ENCODE peak calls at places on chromosome 10, in eight cellular contexts. One of them, this sample, is unnamed. For H3K4me1, the result is how much of the 10 kb centered on the place peaks cover.

GRCh38 chr10:49379596-49380410 is 16.1 kb downstream of the DRGX start:
- DNase-seq in prostate gland: no peak
- DNase-seq in fibroblast of lung: no peak
- DNase-seq in mucosa of descending colon: no peak
- DNase-seq in IMR-90: no peak
- DNase-seq in HCT116: peak
- DNase-seq in OCI-LY7: peak
- DNase-seq in adipocyte: no peak
- DNase-seq in this sample: no peak

GRCh38 chr10:64115913-64116643 is 594.9 kb downstream of the REEP3 start:
- DNase-seq in fibroblast of lung: peak
- DNase-seq in prostate gland: no peak
- DNase-seq in IMR-90: no peak
- DNase-seq in adipocyte: peak
- DNase-seq in mucosa of descending colon: no peak
- DNase-seq in OCI-LY7: peak
- DNase-seq in HCT116: no peak
- DNase-seq in this sample: no peak

GRCh38 chr10:11335167-11335652 is 276.2 kb downstream of the USP6NL start:
- DNase-seq in fibroblast of lung: no peak
- DNase-seq in HCT116: no peak
- DNase-seq in prostate gland: no peak
- DNase-seq in adipocyte: no peak
- DNase-seq in IMR-90: peak
- DNase-seq in mucosa of descending colon: no peak
- DNase-seq in OCI-LY7: no peak
- DNase-seq in this sample: no peak

GRCh38 chr10:88226891-88227290 is 356.2 kb downstream of the RNLS start:
- DNase-seq in fibroblast of lung: peak
- DNase-seq in mucosa of descending colon: no peak
- DNase-seq in IMR-90: no peak
- DNase-seq in HCT116: no peak
- DNase-seq in prostate gland: no peak
- DNase-seq in OCI-LY7: no peak
- DNase-seq in adipocyte: no peak
- DNase-seq in this sample: no peak

GRCh38 chr10:33237736-33238624 is 96.5 kb downstream of the NRP1 start:
- DNase-seq in fibroblast of lung: peak
- DNase-seq in IMR-90: peak
- DNase-seq in HCT116: peak
- DNase-seq in adipocyte: peak
- DNase-seq in OCI-LY7: no peak
- DNase-seq in prostate gland: no peak
- DNase-seq in mucosa of descending colon: no peak
- DNase-seq in this sample: peak

GRCh38 chr10:101110856-101111523 is 20.1 kb upstream of the TLX1 start:
- DNase-seq in mucosa of descending colon: no peak
- DNase-seq in fibroblast of lung: no peak
- DNase-seq in OCI-LY7: no peak
- DNase-seq in IMR-90: no peak
- DNase-seq in HCT116: no peak
- DNase-seq in adipocyte: no peak
- DNase-seq in prostate gland: no peak
- DNase-seq in this sample: peak

GRCh38 chr10:75062191-75062849 is 49.1 kb upstream of the SAMD8 start:
- DNase-seq in mucosa of descending colon: no peak
- DNase-seq in OCI-LY7: no peak
- DNase-seq in prostate gland: no peak
- DNase-seq in HCT116: no peak
- DNase-seq in IMR-90: peak
- DNase-seq in fibroblast of lung: peak
- DNase-seq in adipocyte: peak
- DNase-seq in this sample: no peak

GRCh38 chr10:101120884-101121660 is 10.0 kb upstream of the TLX1 start:
- DNase-seq in HCT116: no peak
- DNase-seq in IMR-90: no peak
- DNase-seq in mucosa of descending colon: peak
- DNase-seq in prostate gland: no peak
- DNase-seq in OCI-LY7: peak
- DNase-seq in adipocyte: no peak
- DNase-seq in fibroblast of lung: no peak
- DNase-seq in this sample: no peak

GRCh38 chr10:49257159-49257558 is 41.8 kb upstream of the C10orf71 start:
- DNase-seq in fibroblast of lung: no peak
- DNase-seq in adipocyte: no peak
- DNase-seq in OCI-LY7: peak
- DNase-seq in mucosa of descending colon: no peak
- DNase-seq in prostate gland: no peak
- DNase-seq in IMR-90: no peak
- DNase-seq in HCT116: no peak
- DNase-seq in this sample: no peak

GRCh38 chr10:129958118-129958685 is 5.9 kb downstream of the EBF3 start:
- DNase-seq in fibroblast of lung: no peak
- DNase-seq in OCI-LY7: no peak
- DNase-seq in mucosa of descending colon: no peak
- DNase-seq in prostate gland: no peak
- DNase-seq in HCT116: no peak
- DNase-seq in adipocyte: no peak
- DNase-seq in IMR-90: no peak
- DNase-seq in this sample: no peak

GRCh38 chr10:122498521-122498920 is 37.2 kb downstream of the HTRA1 start:
- DNase-seq in adipocyte: no peak
- DNase-seq in fibroblast of lung: peak
- DNase-seq in HCT116: no peak
- DNase-seq in mucosa of descending colon: no peak
- DNase-seq in IMR-90: no peak
- DNase-seq in prostate gland: no peak
- DNase-seq in OCI-LY7: no peak
- DNase-seq in this sample: no peak

GRCh38 chr10:47081264-47081663 is 170.0 kb downstream of the PTPN20 start:
- DNase-seq in adipocyte: no peak
- DNase-seq in mucosa of descending colon: no peak
- DNase-seq in OCI-LY7: no peak
- DNase-seq in prostate gland: no peak
- DNase-seq in IMR-90: no peak
- DNase-seq in HCT116: no peak
- DNase-seq in fibroblast of lung: no peak
- DNase-seq in this sample: no peak

GRCh38 chr10:15349133-15349532 is 22.0 kb downstream of the FAM171A1 start:
- DNase-seq in prostate gland: no peak
- DNase-seq in adipocyte: no peak
- DNase-seq in IMR-90: no peak
- DNase-seq in HCT116: no peak
- DNase-seq in fibroblast of lung: no peak
- DNase-seq in OCI-LY7: no peak
- DNase-seq in mucosa of descending colon: no peak
- DNase-seq in this sample: no peak

GRCh38 chr10:110841767-110842267 is 29.9 kb upstream of the PDCD4 start:
- DNase-seq in fibroblast of lung: no peak
- DNase-seq in OCI-LY7: peak
- DNase-seq in mucosa of descending colon: no peak
- DNase-seq in HCT116: no peak
- DNase-seq in prostate gland: no peak
- DNase-seq in IMR-90: no peak
- DNase-seq in adipocyte: no peak
- DNase-seq in this sample: no peak
- H3K4me1 ChIP-seq in fibroblast of lung: under half
- H3K4me1 ChIP-seq in OCI-LY7: half or more
- H3K4me1 ChIP-seq in mucosa of descending colon: half or more
- H3K4me1 ChIP-seq in HCT116: under half
- H3K4me1 ChIP-seq in prostate gland: under half
- H3K4me1 ChIP-seq in IMR-90: under half
- H3K4me1 ChIP-seq in adipocyte: under half
- H3K4me1 ChIP-seq in this sample: under half

GRCh38 chr10:86668297-86669165 is at the start of gene LDB3:
- DNase-seq in OCI-LY7: peak
- DNase-seq in mucosa of descending colon: no peak
- DNase-seq in HCT116: no peak
- DNase-seq in IMR-90: peak
- DNase-seq in adipocyte: peak
- DNase-seq in fibroblast of lung: peak
- DNase-seq in prostate gland: no peak
- DNase-seq in this sample: peak
- H3K4me3 ChIP-seq in OCI-LY7: no peak
- H3K4me3 ChIP-seq in mucosa of descending colon: no peak
- H3K4me3 ChIP-seq in HCT116: no peak
- H3K4me3 ChIP-seq in IMR-90: peak
- H3K4me3 ChIP-seq in adipocyte: no peak
- H3K4me3 ChIP-seq in fibroblast of lung: no peak
- H3K4me3 ChIP-seq in prostate gland: peak
- H3K4me3 ChIP-seq in this sample: peak

DNA sequence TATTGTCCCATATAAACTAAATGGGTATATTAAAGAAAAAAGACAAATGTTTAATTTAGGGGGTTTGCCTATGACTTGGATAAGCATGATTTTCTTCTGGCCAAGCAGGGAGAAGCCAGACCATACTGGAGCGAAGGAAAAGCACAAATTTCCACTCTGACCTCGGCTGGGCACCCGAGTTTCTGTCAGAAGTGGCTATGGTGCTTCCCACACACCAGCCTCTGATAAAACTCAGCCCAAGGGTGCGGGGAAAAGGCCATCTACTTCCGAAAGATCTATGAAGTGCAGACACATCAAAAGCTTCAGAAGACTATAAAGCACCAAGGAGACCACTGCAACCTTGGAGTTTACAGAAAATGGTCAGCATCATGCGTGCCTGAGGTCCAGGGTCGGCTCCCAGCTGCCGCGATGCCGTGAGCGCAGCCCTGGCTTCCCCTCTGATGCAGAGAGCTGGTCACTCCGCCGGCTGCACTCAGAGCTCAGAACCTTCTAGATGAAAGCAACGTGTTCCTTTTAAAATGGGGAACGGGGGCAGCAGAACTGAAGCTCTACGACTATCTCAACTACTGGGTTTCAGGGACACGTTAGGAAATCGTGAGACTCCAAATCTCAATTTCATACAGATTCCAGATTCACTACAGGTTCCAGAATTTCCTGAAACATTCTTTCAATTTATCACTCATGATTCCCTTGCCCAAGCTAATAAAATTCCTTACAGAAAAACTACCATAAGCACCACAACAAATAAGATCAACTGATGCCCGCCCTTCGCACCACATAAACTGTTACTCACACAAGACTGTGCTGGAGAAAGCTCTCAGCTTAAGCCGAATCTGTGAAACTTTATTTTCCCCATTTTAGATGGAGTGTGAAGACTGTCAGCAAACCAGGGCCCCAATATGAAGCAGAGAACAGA is 84.5 kb downstream of the DIP2C start:
- DNase-seq in OCI-LY7: no peak
- DNase-seq in IMR-90: no peak
- DNase-seq in fibroblast of lung: no peak
- DNase-seq in mucosa of descending colon: peak
- DNase-seq in HCT116: no peak
- DNase-seq in adipocyte: no peak
- DNase-seq in prostate gland: no peak
- DNase-seq in this sample: no peak
- H3K4me1 ChIP-seq in OCI-LY7: under half
- H3K4me1 ChIP-seq in IMR-90: under half
- H3K4me1 ChIP-seq in fibroblast of lung: under half
- H3K4me1 ChIP-seq in mucosa of descending colon: under half
- H3K4me1 ChIP-seq in HCT116: under half
- H3K4me1 ChIP-seq in adipocyte: under half
- H3K4me1 ChIP-seq in prostate gland: under half
- H3K4me1 ChIP-seq in this sample: under half

DNA sequence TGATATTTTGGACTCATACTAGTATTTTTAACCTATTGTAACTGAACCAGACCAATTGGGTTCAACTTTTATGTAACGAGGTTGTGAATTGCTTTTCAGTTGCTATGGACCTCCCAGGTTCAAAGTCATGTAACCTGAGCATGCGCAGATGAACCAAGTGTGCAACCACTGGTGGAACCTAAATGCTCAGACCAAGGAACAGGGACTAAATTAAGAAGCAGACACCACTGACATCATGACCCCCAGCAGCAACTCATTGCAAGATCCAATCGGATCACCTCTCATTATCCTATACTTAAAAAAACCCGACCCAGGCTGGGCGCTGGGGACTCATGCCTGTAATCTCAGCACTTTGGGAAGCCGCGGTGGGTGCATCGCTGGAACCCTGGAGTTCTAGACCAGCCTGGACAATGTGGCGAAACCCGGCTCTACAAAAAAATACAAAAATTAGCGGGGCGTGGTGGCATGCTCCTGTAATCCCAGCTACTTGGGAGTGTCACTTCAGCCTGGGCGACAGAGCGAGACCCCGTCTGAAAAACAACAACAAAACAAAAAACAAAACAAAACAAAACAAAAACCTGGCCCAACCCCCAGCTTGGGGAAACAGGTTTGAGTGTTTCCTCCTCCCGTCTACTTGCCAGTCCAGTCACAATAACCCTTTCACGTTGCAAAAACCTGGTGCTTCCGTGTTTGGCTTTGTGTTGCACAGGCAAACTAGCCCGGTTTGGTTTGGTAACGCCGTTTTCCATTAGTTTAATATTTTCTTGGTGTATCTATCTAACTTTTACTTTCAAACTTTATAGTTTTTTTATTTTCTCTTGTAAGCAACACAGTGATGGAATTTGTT is 11.3 kb upstream of the ZNF518A start:
- DNase-seq in IMR-90: no peak
- DNase-seq in HCT116: peak
- DNase-seq in mucosa of descending colon: peak
- DNase-seq in fibroblast of lung: no peak
- DNase-seq in OCI-LY7: no peak
- DNase-seq in prostate gland: no peak
- DNase-seq in adipocyte: no peak
- DNase-seq in this sample: no peak
- H3K4me3 ChIP-seq in IMR-90: no peak
- H3K4me3 ChIP-seq in HCT116: peak
- H3K4me3 ChIP-seq in mucosa of descending colon: no peak
- H3K4me3 ChIP-seq in fibroblast of lung: no peak
- H3K4me3 ChIP-seq in OCI-LY7: no peak
- H3K4me3 ChIP-seq in prostate gland: no peak
- H3K4me3 ChIP-seq in adipocyte: no peak
- H3K4me3 ChIP-seq in this sample: no peak

GRCh38 chr10:6514844-6515780 is 65.0 kb downstream of the PRKCQ start:
- DNase-seq in prostate gland: no peak
- DNase-seq in OCI-LY7: no peak
- DNase-seq in IMR-90: no peak
- DNase-seq in HCT116: no peak
- DNase-seq in mucosa of descending colon: no peak
- DNase-seq in adipocyte: peak
- DNase-seq in fibroblast of lung: no peak
- DNase-seq in this sample: no peak

GRCh38 chr10:6518791-6519430 is 61.2 kb downstream of the PRKCQ start:
- DNase-seq in prostate gland: no peak
- DNase-seq in adipocyte: no peak
- DNase-seq in mucosa of descending colon: no peak
- DNase-seq in fibroblast of lung: no peak
- DNase-seq in IMR-90: no peak
- DNase-seq in OCI-LY7: no peak
- DNase-seq in HCT116: no peak
- DNase-seq in this sample: no peak

GRCh38 chr10:6514180-6514579 is 65.9 kb downstream of the PRKCQ start:
- DNase-seq in fibroblast of lung: no peak
- DNase-seq in mucosa of descending colon: no peak
- DNase-seq in HCT116: no peak
- DNase-seq in OCI-LY7: no peak
- DNase-seq in prostate gland: no peak
- DNase-seq in adipocyte: no peak
- DNase-seq in IMR-90: no peak
- DNase-seq in this sample: no peak

GRCh38 chr10:6516877-6517276 is 63.2 kb downstream of the PRKCQ start:
- DNase-seq in IMR-90: no peak
- DNase-seq in OCI-LY7: no peak
- DNase-seq in HCT116: no peak
- DNase-seq in fibroblast of lung: no peak
- DNase-seq in prostate gland: no peak
- DNase-seq in mucosa of descending colon: no peak
- DNase-seq in adipocyte: no peak
- DNase-seq in this sample: no peak

GRCh38 chr10:6516277-6516676 is 63.8 kb downstream of the PRKCQ start:
- DNase-seq in mucosa of descending colon: no peak
- DNase-seq in adipocyte: no peak
- DNase-seq in IMR-90: no peak
- DNase-seq in HCT116: no peak
- DNase-seq in prostate gland: no peak
- DNase-seq in fibroblast of lung: no peak
- DNase-seq in OCI-LY7: no peak
- DNase-seq in this sample: no peak
- H3K4me1 ChIP-seq in mucosa of descending colon: under half
- H3K4me1 ChIP-seq in adipocyte: under half
- H3K4me1 ChIP-seq in IMR-90: under half
- H3K4me1 ChIP-seq in HCT116: under half
- H3K4me1 ChIP-seq in prostate gland: under half
- H3K4me1 ChIP-seq in fibroblast of lung: under half
- H3K4me1 ChIP-seq in OCI-LY7: under half
- H3K4me1 ChIP-seq in this sample: under half